ENCODE peak calls at places on chromosomes 6 and 20, in five cellular contexts. G is HepG2, E is HCT116, U is K562, L is GM12878. T is an unnamed sample.
A peak's percentile ranks its signal among the peaks of the same experiment; 100 is the strongest.

GRCh38 chr20:3606021-3606420 is 57.2 kb downstream of the GFRA4 start:
- DNase-seq in G (no peak), U (no peak), L (no peak), E (no peak), T (no peak)

GRCh38 chr20:51136326-51136725 is 113.4 kb upstream of the KCNG1 start:
- DNase-seq in U (no peak), E (no peak), G (no peak), L (no peak), T (no peak)

GRCh38 chr6:41027799-41028617 is 11.0 kb downstream of the UNC5CL start:
- DNase-seq in L (peak; percentile 30), E (peak; percentile 35), G (peak; percentile 47), U (peak; percentile 85), T (peak; percentile 60)

GRCh38 chr20:23641936-23642751 is 4.4 kb upstream of the CST3 start:
- DNase-seq in G (no peak), L (no peak), U (no peak), E (no peak), T (no peak)

GRCh38 chr20:58268936-58269619 is 40.4 kb upstream of the RAB22A start:
- DNase-seq in L (no peak), U (peak; percentile 70), E (no peak), G (no peak), T (no peak)

GRCh38 chr20:51494241-51495110 is 48.0 kb downstream of the NFATC2 start:
- DNase-seq in L (no peak), E (no peak), G (no peak), U (no peak), T (no peak)

GRCh38 chr6:84048588-84048987 is 15.0 kb downstream of the MRAP2 start:
- DNase-seq in G (no peak), L (no peak), E (no peak), U (no peak), T (no peak)

GRCh38 chr6:133548409-133548808 is 307.3 kb downstream of the EYA4 start:
- DNase-seq in U (no peak), E (no peak), G (no peak), L (no peak), T (no peak)

GRCh38 chr6:125807293-125807692 is 16.5 kb downstream of the NCOA7 start:
- DNase-seq in L (no peak), E (no peak), U (no peak), G (no peak), T (no peak)

GRCh38 chr20:58702859-58703648 is 10.5 kb downstream of the NPEPL1 start:
- DNase-seq in L (no peak), E (no peak), U (no peak), G (no peak), T (peak; percentile 47)

GRCh38 chr6:40536442-40536841 is 50.7 kb downstream of the LRFN2 start:
- DNase-seq in G (peak; percentile 18), E (no peak), L (no peak), U (peak; percentile 20), T (no peak)

GRCh38 chr20:37969949-37970855 is 63.1 kb downstream of the TTI1 start:
- DNase-seq in G (no peak), E (no peak), U (peak; percentile 45), L (no peak), T (no peak)
- H2AFZ ChIP-seq in G (no peak overlapping the region), E (no peak overlapping the region), U (no peak overlapping the region), L (no peak overlapping the region), T (no peak overlapping the region)

GRCh38 chr6:105986998-105987397 is 99.1 kb upstream of the PRDM1 start:
- DNase-seq in L (no peak), U (no peak), G (no peak), E (no peak), T (no peak)
- TF ChIP-seq ZNF274 in L (no peak), U (no peak), G (no peak), E (no peak), T (no peak)

GRCh38 chr6:139649128-139649527 is 274.7 kb upstream of the CITED2 start:
- DNase-seq in U (no peak), E (no peak), L (no peak), G (no peak), T (no peak)
- H2AFZ ChIP-seq in U (peak overlapping the region; percentile 87), E (no peak overlapping the region), L (no peak overlapping the region), G (no peak overlapping the region), T (no peak overlapping the region)

DNA sequence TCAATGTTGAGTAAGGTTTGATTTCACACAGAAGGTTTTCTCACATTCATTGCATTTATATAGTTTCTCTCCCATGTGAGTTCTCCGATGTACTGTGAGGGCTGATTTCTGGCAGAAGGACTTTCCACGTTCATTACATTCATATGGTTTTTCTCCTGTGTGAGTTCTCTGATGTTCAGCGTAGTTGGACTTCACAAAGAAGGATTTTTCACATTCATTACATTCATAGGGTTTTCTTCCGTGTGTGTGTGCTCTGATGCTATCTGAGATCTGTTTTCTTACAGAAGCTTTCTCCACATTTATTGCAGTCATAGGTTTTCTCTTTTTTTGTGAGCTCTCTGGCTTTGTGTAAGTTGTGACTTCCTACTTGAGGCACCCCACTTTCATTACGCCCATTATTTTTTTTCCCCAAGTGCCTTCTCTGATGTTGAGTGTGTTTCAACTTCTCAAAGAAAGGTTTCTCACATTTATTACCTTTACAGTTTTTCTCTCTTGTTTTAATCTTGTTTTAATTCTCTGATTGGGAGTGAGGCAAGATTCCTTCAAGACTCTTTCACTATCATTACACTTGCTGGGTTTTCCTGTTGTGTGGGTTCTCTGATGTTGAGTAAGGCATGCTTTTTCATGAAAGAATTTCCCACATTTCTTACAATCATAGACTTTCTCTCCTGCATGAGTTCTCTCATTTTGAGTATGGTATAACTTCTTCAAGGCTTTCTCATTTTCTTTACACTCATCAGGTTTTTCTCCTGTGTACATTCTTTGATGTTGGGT is 50.0 kb upstream of the ELMO2 start:
- DNase-seq in L (no peak), U (no peak), E (no peak), G (no peak), T (no peak)
- TF ChIP-seq ZNF274 in L (no peak), U (peak; percentile 82), E (peak; percentile 79), G (no peak), T (peak; percentile 88)

DNA sequence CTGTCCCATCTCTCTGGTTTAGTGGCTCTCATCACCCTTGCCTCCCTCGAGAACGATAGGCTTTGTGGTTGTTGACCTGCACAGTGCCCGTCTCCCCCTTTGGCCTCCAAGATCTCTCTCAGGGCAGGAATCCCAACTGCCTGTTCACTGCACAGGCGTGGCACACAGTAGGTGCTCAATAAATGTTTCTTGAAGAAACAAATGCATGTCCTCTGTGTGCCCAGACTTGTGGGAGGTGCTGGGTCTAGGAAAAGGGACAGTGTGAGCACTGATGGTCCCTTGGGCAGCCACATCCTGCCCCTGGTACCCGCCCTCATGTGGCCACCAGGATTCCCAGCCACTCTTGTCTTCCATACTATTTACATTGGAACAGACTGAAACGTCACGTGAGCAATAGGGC is 2.6 kb upstream of the BPIFB6 start:
- DNase-seq in G (no peak), U (no peak), L (no peak), E (no peak), T (no peak)
- H2AFZ ChIP-seq in G (no peak overlapping the region), U (no peak overlapping the region), L (no peak overlapping the region), E (no peak overlapping the region), T (no peak overlapping the region)

DNA sequence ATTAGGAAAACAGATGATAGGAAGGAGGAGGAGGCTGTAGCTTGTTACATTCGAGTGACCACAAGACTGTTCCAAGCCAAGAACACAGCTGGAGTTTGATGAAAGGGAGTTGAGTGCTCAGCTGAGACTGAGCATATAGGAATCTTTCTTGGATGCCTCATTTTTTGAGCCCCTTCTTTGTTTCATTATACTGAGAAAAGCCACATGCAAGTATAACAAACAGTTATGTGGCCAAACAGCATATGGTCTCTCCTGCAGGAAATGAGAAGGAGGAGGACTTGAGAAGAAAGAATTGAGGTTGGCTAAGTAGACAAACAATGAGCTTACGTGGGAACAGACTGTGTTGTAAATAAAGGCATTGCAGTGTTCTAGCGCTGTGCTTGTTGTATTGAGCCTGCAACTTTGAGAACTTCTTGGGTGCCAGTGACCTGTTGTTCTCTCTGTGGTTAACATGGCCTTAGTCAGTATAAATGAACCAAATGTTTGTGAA is 78.3 kb downstream of the AKAP7 start:
- DNase-seq in L (no peak), E (no peak), U (no peak), G (no peak), T (no peak)
- TF ChIP-seq ZNF274 in L (no peak), E (no peak), U (no peak), G (no peak), T (no peak)

GRCh38 chr6:143027058-143027457 is 33.6 kb upstream of the AIG1 start:
- DNase-seq in L (no peak), G (peak; percentile 38), U (peak; percentile 45), E (peak; percentile 7), T (peak; percentile 27)
- H2AFZ ChIP-seq in L (no peak overlapping the region), G (no peak overlapping the region), U (no peak overlapping the region), E (peak overlapping the region; percentile 10), T (no peak overlapping the region)

GRCh38 chr6:149423946-149424440 is 23.9 kb downstream of the SUMO4 start:
- DNase-seq in G (no peak), E (no peak), U (no peak), L (no peak), T (no peak)
- TF ChIP-seq ZNF274 in G (no peak), E (no peak), U (no peak), L (no peak), T (no peak)

DNA sequence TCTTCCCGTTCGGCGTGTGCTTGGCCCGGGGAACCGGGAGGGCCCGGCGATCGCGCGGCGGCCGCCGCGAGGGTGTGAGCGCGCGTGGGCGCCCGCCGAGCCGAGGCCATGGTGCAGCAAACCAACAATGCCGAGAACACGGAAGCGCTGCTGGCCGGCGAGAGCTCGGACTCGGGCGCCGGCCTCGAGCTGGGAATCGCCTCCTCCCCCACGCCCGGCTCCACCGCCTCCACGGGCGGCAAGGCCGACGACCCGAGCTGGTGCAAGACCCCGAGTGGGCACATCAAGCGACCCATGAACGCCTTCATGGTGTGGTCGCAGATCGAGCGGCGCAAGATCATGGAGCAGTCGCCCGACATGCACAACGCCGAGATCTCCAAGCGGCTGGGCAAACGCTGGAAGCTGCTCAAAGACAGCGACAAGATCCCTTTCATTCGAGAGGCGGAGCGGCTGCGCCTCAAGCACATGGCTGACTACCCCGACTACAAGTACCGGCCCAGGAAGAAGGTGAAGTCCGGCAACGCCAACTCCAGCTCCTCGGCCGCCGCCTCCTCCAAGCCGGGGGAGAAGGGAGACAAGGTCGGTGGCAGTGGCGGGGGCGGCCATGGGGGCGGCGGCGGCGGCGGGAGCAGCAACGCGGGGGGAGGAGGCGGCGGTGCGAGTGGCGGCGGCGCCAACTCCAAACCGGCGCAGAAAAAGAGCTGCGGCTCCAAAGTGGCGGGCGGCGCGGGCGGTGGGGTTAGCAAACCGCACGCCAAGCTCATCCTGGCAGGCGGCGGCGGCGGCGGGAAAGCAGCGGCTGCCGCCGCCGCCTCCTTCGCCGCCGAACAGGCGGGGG is 1.1 kb downstream of the SOX4 start:
- DNase-seq in L (no peak), E (no peak), U (peak; percentile 20), G (peak; percentile 29), T (no peak)
- H2AFZ ChIP-seq in L (peak overlapping the region; percentile 87), E (no peak overlapping the region), U (peak overlapping the region; percentile 63), G (peak overlapping the region; percentile 58), T (no peak overlapping the region)

GRCh38 chr6:10310826-10311225 is 104.0 kb downstream of the TFAP2A start:
- DNase-seq in E (peak; percentile 16), U (no peak), L (no peak), G (no peak), T (no peak)

GRCh38 chr6:10312445-10312844 is 102.4 kb downstream of the TFAP2A start:
- DNase-seq in L (no peak), E (no peak), U (peak; percentile 18), G (no peak), T (no peak)

GRCh38 chr6:10307028-10307427 is 107.8 kb downstream of the TFAP2A start:
- DNase-seq in E (no peak), U (no peak), G (no peak), L (no peak), T (no peak)

GRCh38 chr6:10307476-10307875 is 107.4 kb downstream of the TFAP2A start:
- DNase-seq in U (no peak), G (no peak), E (no peak), L (no peak), T (peak; percentile 25)

GRCh38 chr6:10309826-10310405 is 105.0 kb downstream of the TFAP2A start:
- DNase-seq in E (no peak), L (no peak), U (no peak), G (no peak), T (no peak)
- TF ChIP-seq ZNF274 in E (no peak), L (no peak), U (no peak), G (no peak), T (no peak)